ENCODE peak calls at places on chromosomes 12 and 14, in nine cellular contexts. B is brain microvascular endothelial cell; J is CD8-positive, alpha-beta T cell; V is HFF-Myc; P is CD8-positive, alpha-beta memory T cell; Q is AG09309; C is endothelial cell of umbilical vein; H is fibroblast of lung; Z is tibial nerve. E is an unnamed sample.

GRCh38 chr14:101410126-101410525 is 151.2 kb upstream of the DIO3 start:
- DNase-seq in B (no peak), J (no peak), V (no peak), P (no peak), Q (no peak), C (no peak), H (no peak), Z (no peak), E (no peak)

GRCh38 chr12:132393245-132393795 is 63.9 kb upstream of the GALNT9 start:
- DNase-seq in B (peak), J (no peak), V (no peak), P (no peak), Q (no peak), C (no peak), H (no peak), Z (no peak), E (no peak)

GRCh38 chr12:121903202-121903601 is 14.6 kb downstream of the PSMD9 start:
- DNase-seq in B (no peak), J (no peak), V (no peak), P (no peak), Q (no peak), C (no peak), H (peak), Z (no peak), E (no peak)

GRCh38 chr14:66237701-66238100 is 248.5 kb upstream of the CCDC196 start:
- DNase-seq in B (no peak), J (no peak), V (no peak), P (no peak), Q (no peak), C (no peak), H (no peak), Z (no peak), E (no peak)

GRCh38 chr12:119082496-119082895 is 96.2 kb upstream of the HSPB8 start:
- DNase-seq in B (no peak), J (no peak), V (no peak), P (no peak), Q (no peak), C (no peak), H (no peak), Z (no peak), E (no peak)

GRCh38 chr14:64442300-64442988 is 22.9 kb upstream of the AKAP5 start:
- DNase-seq in B (no peak), J (no peak), V (no peak), P (no peak), Q (no peak), C (no peak), H (no peak), Z (no peak), E (no peak)

GRCh38 chr14:103074699-103075341 is 9.2 kb upstream of the LBHD2 start:
- DNase-seq in B (no peak), J (no peak), V (no peak), P (peak), Q (no peak), C (no peak), H (no peak), Z (peak), E (no peak)

GRCh38 chr14:66596241-66596985 is 88.5 kb downstream of the GPHN start:
- DNase-seq in B (no peak), J (no peak), V (no peak), P (no peak), Q (no peak), C (no peak), H (no peak), Z (no peak), E (no peak)

GRCh38 chr14:101812071-101812470 is 50.6 kb downstream of the PPP2R5C start:
- DNase-seq in B (no peak), J (no peak), V (no peak), P (peak), Q (no peak), C (no peak), H (no peak), Z (no peak), E (no peak)

GRCh38 chr14:105168496-105168978 is at the start of gene JAG2:
- DNase-seq in B (peak), J (peak), V (no peak), P (peak), Q (no peak), C (peak), H (no peak), Z (no peak), E (no peak)
- H3K4me3 ChIP-seq in B (no peak), J (peak), V (no peak), P (no peak), Q (no peak), C (peak), H (no peak), Z (no peak), E (peak)

GRCh38 chr12:5176058-5176457 is 132.4 kb downstream of the KCNA5 start:
- DNase-seq in B (no peak), J (no peak), V (no peak), P (no peak), Q (no peak), C (no peak), H (no peak), Z (no peak), E (no peak)
- H3K4me3 ChIP-seq in B (no peak), J (no peak), V (no peak), P (no peak), Q (no peak), C (no peak), H (no peak), Z (no peak), E (no peak)

GRCh38 chr12:110906985-110907384 is 13.4 kb downstream of the MYL2 start:
- DNase-seq in B (peak), J (no peak), V (no peak), P (no peak), Q (no peak), C (no peak), H (no peak), Z (no peak), E (no peak)
- H3K4me3 ChIP-seq in B (no peak), J (no peak), V (no peak), P (no peak), Q (no peak), C (no peak), H (no peak), Z (no peak), E (no peak)

GRCh38 chr14:70995671-70996070 is 88.4 kb downstream of the PCNX1 start:
- DNase-seq in B (no peak), J (no peak), V (no peak), P (no peak), Q (no peak), C (no peak), H (no peak), Z (no peak), E (no peak)

GRCh38 chr14:71001742-71002141 is 94.5 kb downstream of the PCNX1 start:
- DNase-seq in B (no peak), J (no peak), V (no peak), P (no peak), Q (no peak), C (no peak), H (no peak), Z (no peak), E (no peak)

GRCh38 chr14:70993931-70994330 is 86.7 kb downstream of the PCNX1 start:
- DNase-seq in B (no peak), J (no peak), V (no peak), P (no peak), Q (no peak), C (no peak), H (no peak), Z (no peak), E (no peak)

GRCh38 chr14:71003156-71003555 is 95.9 kb downstream of the PCNX1 start:
- DNase-seq in B (no peak), J (no peak), V (no peak), P (no peak), Q (no peak), C (no peak), H (no peak), Z (no peak), E (no peak)

GRCh38 chr14:70999117-70999516 is 91.9 kb downstream of the PCNX1 start:
- DNase-seq in B (no peak), J (no peak), V (no peak), P (no peak), Q (no peak), C (no peak), H (no peak), Z (no peak), E (no peak)
- H3K4me3 ChIP-seq in B (no peak), J (peak), V (no peak), P (peak), Q (no peak), C (no peak), H (no peak), Z (no peak), E (no peak)

DNA sequence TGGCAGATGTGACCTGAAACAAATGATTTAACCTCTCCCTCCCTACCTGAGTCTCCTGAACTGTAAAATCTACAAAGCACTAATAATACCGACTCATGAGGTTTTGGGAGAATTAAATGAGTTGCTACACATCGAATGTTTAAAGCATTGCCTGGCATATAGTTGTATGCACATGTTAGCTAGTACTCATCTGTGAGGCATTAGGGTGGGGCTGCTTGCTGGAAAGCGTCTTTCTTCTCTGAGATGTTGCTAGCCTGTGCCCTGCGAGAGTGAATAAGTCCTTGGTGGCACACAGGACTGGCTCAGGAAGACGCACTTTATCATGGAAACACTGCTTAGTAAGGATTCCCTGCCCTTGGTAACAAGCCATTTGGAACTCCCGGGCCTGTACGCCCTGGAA is 6.1 kb downstream of the RAPGEF3 start:
- DNase-seq in B (no peak), J (no peak), V (no peak), P (no peak), Q (no peak), C (no peak), H (peak), Z (no peak), E (no peak)
- H3K4me3 ChIP-seq in B (no peak), J (no peak), V (no peak), P (no peak), Q (no peak), C (no peak), H (no peak), Z (no peak), E (no peak)

GRCh38 chr14:91361236-91361811 is 56.3 kb downstream of the CCDC88C start:
- DNase-seq in B (no peak), J (no peak), V (no peak), P (no peak), Q (peak), C (no peak), H (peak), Z (peak), E (no peak)
- H3K4me3 ChIP-seq in B (no peak), J (no peak), V (no peak), P (no peak), Q (no peak), C (no peak), H (no peak), Z (no peak), E (no peak)

E was measured in BJ.